ENCODE peak calls at places on chromosomes 11 and 22, in nine cellular contexts. K, D, W, F, S, Y, L, E and R are unnamed samples.

GRCh38 chr11:12188548-12189317 is 78.3 kb downstream of the MICAL2 start:
- DNase-seq in D (no peak), W (no peak), K (no peak), E (no peak), Y (no peak), F (no peak), L (no peak), S (no peak), R (no peak)

GRCh38 chr11:1830500-1831223 is 4.1 kb upstream of the SYT8 start:
- DNase-seq in S (no peak), K (no peak), L (no peak), D (no peak), W (peak), E (peak), F (no peak), Y (peak), R (no peak)

GRCh38 chr11:80309301-80309700 is 868.5 kb upstream of the TENM4 start:
- DNase-seq in L (no peak), F (no peak), D (no peak), E (no peak), Y (peak), K (no peak), W (no peak), S (no peak), R (no peak)

GRCh38 chr22:27534720-27535125 is 266.8 kb downstream of the MN1 start:
- DNase-seq in L (no peak), F (no peak), Y (no peak), S (no peak), K (peak), W (no peak), D (peak), E (no peak), R (no peak)

GRCh38 chr11:72720806-72721205 is 31.4 kb downstream of the ARAP1 start:
- DNase-seq in D (peak), E (no peak), L (no peak), W (no peak), F (no peak), S (no peak), K (no peak), Y (no peak), R (no peak)

GRCh38 chr11:66068154-66068821 is 1.8 kb upstream of the PACS1 start:
- DNase-seq in W (peak), D (peak), K (peak), F (peak), S (peak), Y (peak), L (no peak), E (peak), R (peak)

GRCh38 chr11:57597971-57598830 is 716 bp downstream of the SERPING1 start:
- DNase-seq in K (peak), D (peak), F (no peak), Y (no peak), W (peak), E (no peak), S (peak), L (no peak), R (peak)

GRCh38 chr11:134560066-134560465 is 148.0 kb upstream of the B3GAT1 start:
- DNase-seq in D (no peak), E (peak), Y (no peak), S (no peak), F (no peak), L (no peak), W (no peak), K (no peak), R (peak)

GRCh38 chr11:41245704-41246398 is 213.6 kb downstream of the LRRC4C start:
- DNase-seq in K (no peak), W (no peak), S (no peak), L (no peak), F (no peak), E (no peak), D (no peak), Y (no peak), R (no peak)

GRCh38 chr11:78642979-78643675 is 68.5 kb upstream of the NARS2 start:
- DNase-seq in K (peak), E (no peak), D (no peak), W (no peak), F (no peak), L (no peak), S (no peak), Y (no peak), R (no peak)